ENCODE peak calls at places on chromosomes 13 and 19, in ten cellular contexts. D is activated T-cell treated with anti-CD3 and anti-CD28 coated beads, Interleukin-2, amount 50 U/mL, for 4 hours; Z is natural killer cell; B is naive thymus-derived CD4-positive, alpha-beta T cell; K is effector memory CD8-positive, alpha-beta T cell; Y is activated naive CD8-positive, alpha-beta T cell treated with anti-CD3 and anti-CD28 coated beads, Interleukin-2, amount 10 ng/mL, durations not matched to agents 7 days and 5 days; F is activated naive CD4-positive, alpha-beta T cell treated with anti-CD3 and anti-CD28 coated beads, Interleukin-2, amount 50 U/mL, for 72 hours; O is pancreas; H is activated CD8-positive, alpha-beta T cell treated with anti-CD3 and anti-CD28 coated beads for 36 hours; P is aorta. X is an unnamed sample.

GRCh38 chr19:46629546-46630025 is 4.7 kb upstream of the PTGIR start:
- ATAC-seq in D (no peak), Z (no peak), B (no peak), K (no peak), Y (no peak), F (no peak), O (no peak), H (no peak), P (no peak), X (no peak)

GRCh38 chr13:26784704-26785639 is 24.4 kb upstream of the GPR12 start:
- ATAC-seq in D (peak; percentile 73), Z (peak; percentile 47), B (peak; percentile 65), K (peak; percentile 68), Y (no peak), F (peak; percentile 30), O (peak; percentile 14), H (peak; percentile 56), P (no peak), X (peak; percentile 50)

GRCh38 chr19:57949702-57950101 is 2.2 kb upstream of the ZNF256 start:
- ATAC-seq in D (no peak), Z (no peak), B (no peak), K (no peak), Y (no peak), F (no peak), O (no peak), H (no peak), P (no peak), X (no peak)

GRCh38 chr13:53098455-53098854 is 69.8 kb downstream of the OLFM4 start:
- ATAC-seq in D (no peak), Z (no peak), B (no peak), K (no peak), Y (no peak), F (no peak), O (peak; percentile 44), H (no peak), P (no peak), X (no peak)

GRCh38 chr13:25455146-25455545 is 83.4 kb downstream of the ATP8A2 start:
- ATAC-seq in D (no peak), Z (no peak), B (no peak), K (no peak), Y (no peak), F (no peak), O (no peak), H (no peak), P (no peak), X (no peak)

GRCh38 chr13:30745917-30746686 is 10.8 kb downstream of the ALOX5AP start:
- ATAC-seq in D (no peak), Z (no peak), B (no peak), K (no peak), Y (no peak), F (no peak), O (peak; percentile 78), H (no peak), P (no peak), X (no peak)

GRCh38 chr13:30895773-30896172 is 10.3 kb upstream of the MEDAG start:
- ATAC-seq in D (no peak), Z (no peak), B (no peak), K (no peak), Y (no peak), F (no peak), O (peak; percentile 60), H (no peak), P (peak; percentile 86), X (no peak)

GRCh38 chr19:55105237-55105636 is 12.2 kb downstream of the PPP1R12C start:
- ATAC-seq in D (no peak), Z (no peak), B (no peak), K (no peak), Y (no peak), F (no peak), O (no peak), H (no peak), P (no peak), X (no peak)

GRCh38 chr19:33804021-33804799 is 7.5 kb downstream of the KCTD15 start:
- ATAC-seq in D (no peak), Z (no peak), B (no peak), K (no peak), Y (no peak), F (no peak), O (peak; percentile 96), H (no peak), P (peak; percentile 82), X (peak; percentile 79)

GRCh38 chr13:36282818-36283432 is 14.7 kb downstream of the CCDC169 start:
- ATAC-seq in D (no peak), Z (no peak), B (peak; percentile 52), K (no peak), Y (no peak), F (peak; percentile 40), O (peak; percentile 74), H (no peak), P (peak; percentile 46), X (peak; percentile 51)

GRCh38 chr13:29022968-29023367 is 202.8 kb downstream of the MTUS2 start:
- ATAC-seq in D (no peak), Z (no peak), B (no peak), K (no peak), Y (no peak), F (no peak), O (no peak), H (no peak), P (no peak), X (no peak)

GRCh38 chr19:17948474-17948966 is 15.7 kb downstream of the CCDC124 start:
- ATAC-seq in D (no peak), Z (no peak), B (no peak), K (no peak), Y (no peak), F (no peak), O (no peak), H (peak; percentile 1), P (no peak), X (no peak)

GRCh38 chr13:39462456-39462855 is 140.5 kb downstream of the LHFPL6 start:
- ATAC-seq in D (no peak), Z (no peak), B (no peak), K (no peak), Y (no peak), F (no peak), O (no peak), H (no peak), P (no peak), X (no peak)

GRCh38 chr19:6730941-6731670 is 6.3 kb downstream of the GPR108 start:
- ATAC-seq in D (no peak), Z (no peak), B (no peak), K (no peak), Y (no peak), F (no peak), O (peak; percentile 2), H (no peak), P (no peak), X (no peak)

GRCh38 chr19:409006-409514 is at the start of gene C2CD4C:
- ATAC-seq in D (peak; percentile 67), Z (peak; percentile 53), B (peak; percentile 30), K (peak; percentile 56), Y (peak; percentile 37), F (peak; percentile 47), O (peak; percentile 46), H (peak; percentile 38), P (no peak), X (peak; percentile 12)

X was measured in esophagus mucosa.